ENCODE peak calls at places on chromosomes 11 and 22, in four cellular contexts. I, R, C and O are unnamed samples.

GRCh38 chr11:110971110-110971509 is 258.9 kb upstream of the ARHGAP20 start:
- DNase-seq in I (no peak), R (peak; percentile 62), C (no peak), O (no peak)

GRCh38 chr11:93829598-93829997 is 20.8 kb downstream of the VSTM5 start:
- DNase-seq in C (no peak), I (no peak), R (no peak), O (no peak)

GRCh38 chr11:57873196-57873911 is 111.8 kb downstream of the CTNND1 start:
- DNase-seq in I (no peak), C (no peak), R (no peak), O (no peak)

GRCh38 chr11:42237701-42238235 is 778.3 kb upstream of the LRRC4C start:
- DNase-seq in I (no peak), R (peak; percentile 65), C (no peak), O (no peak)

GRCh38 chr11:94201004-94201465 is 72.4 kb downstream of the PANX1 start:
- DNase-seq in I (no peak), R (no peak), C (no peak), O (no peak)

GRCh38 chr11:46850829-46851380 is 4.8 kb upstream of the CKAP5 start:
- DNase-seq in C (no peak), I (no peak), R (no peak), O (no peak)

GRCh38 chr22:37636186-37636948 is 3.1 kb upstream of the SH3BP1 start:
- DNase-seq in R (no peak), I (peak; percentile 58), C (no peak), O (no peak)

GRCh38 chr22:39895682-39896081 is 2.1 kb upstream of the ENTHD1 start:
- DNase-seq in R (no peak), I (no peak), C (no peak), O (no peak)

GRCh38 chr11:133549796-133550195 is 17.5 kb upstream of the OPCML start:
- DNase-seq in R (no peak), I (no peak), C (no peak), O (no peak)
- H3K9me3 ChIP-seq in R (no peaks in the 10 kb centered on the region), I (peaks cover 38% of the 10 kb centered on the region), C (peaks cover 10% of the 10 kb centered on the region), O (no peaks in the 10 kb centered on the region)

GRCh38 chr11:129376658-129377341 is 1.2 kb downstream of the BARX2 start:
- DNase-seq in C (no peak), I (no peak), R (no peak), O (no peak)

GRCh38 chr11:129377739-129378138 is 2.1 kb downstream of the BARX2 start:
- DNase-seq in R (no peak), C (no peak), I (no peak), O (no peak)

GRCh38 chr11:129374993-129375721 is 491 bp upstream of the BARX2 start:
- DNase-seq in R (no peak), C (peak; percentile 9), I (peak; percentile 76), O (no peak)

GRCh38 chr11:129374081-129374992 is 1.3 kb upstream of the BARX2 start:
- DNase-seq in I (peak; percentile 82), C (no peak), R (no peak), O (no peak)

DNA sequence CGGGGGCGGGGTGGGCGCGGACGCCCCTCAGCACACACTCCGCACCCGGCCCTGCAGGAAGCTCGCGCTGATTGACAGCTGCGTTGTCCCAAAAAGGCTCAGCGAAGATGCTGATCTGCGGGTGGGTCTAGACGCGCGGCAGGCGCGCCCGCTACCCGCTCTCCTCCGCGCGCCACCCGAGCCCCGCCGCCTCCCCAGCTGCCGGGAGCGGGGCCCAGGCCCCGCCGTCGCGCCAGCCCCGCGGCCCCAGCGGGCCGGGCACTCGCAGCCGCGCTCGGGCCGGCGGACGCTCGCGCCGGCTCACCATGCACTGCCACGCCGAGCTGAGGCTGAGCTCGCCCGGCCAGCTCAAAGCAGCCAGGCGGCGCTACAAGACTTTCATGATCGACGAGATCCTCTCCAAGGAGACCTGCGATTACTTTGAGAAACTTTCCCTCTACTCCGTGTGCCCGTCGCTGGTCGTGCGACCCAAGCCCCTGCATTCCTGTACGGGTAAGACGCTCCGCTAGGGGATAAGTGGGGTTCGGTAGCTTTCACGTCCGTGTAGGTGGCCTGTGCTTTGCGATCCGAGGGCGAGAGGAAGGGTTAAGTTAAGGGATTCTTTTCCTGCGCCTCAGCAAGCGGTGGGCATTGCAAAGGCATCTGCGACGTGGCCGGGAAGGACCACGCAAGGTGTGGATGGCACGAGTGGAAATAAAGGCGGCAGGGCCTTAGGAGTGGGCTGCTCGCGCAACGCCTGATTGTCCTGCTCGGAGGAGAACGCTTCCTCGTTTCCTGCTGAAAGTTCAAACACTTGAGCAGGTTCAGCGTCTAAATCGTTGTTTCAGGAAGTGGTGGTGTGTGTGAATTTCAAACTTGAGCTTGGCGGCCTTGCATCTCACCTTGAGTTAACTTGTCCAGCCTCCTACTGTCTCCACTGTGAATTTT is at the start of gene BARX2:
- DNase-seq in I (peak; percentile 94), C (peak; percentile 47), R (no peak), O (no peak)
- TF ChIP-seq EZH2 in I (no peak), C (no peak), R (no peak), O (peak; percentile 75)

DNA sequence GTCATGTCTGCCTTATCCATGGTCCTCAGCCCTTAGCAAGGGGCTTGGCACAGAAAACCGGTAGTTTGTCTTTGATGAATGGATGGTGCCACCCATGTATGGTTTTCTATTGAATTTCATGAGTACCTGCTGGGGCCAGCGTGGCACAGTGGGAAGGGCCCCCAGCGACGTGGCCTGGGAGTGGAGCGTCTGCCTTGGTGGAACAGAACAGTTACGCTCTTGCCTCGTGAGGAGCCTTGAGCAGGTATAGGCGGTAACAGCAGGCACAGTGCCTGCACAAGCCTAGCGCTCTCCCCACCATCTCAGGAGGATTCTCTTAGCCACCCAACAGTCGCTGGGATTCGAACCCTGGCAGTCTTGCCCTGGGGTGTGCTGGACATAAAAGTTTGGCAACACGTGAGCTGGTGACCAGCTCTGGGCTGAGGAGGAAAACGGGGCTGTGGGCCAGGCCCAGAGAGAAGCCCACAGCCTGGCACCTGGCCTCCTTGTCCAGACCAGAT is 3.0 kb upstream of the SSH3 start:
- DNase-seq in R (no peak), I (no peak), C (no peak), O (no peak)
- H3K9me3 ChIP-seq in R (peaks cover 3% of the 10 kb centered on the region), I (peaks cover 9% of the 10 kb centered on the region), C (no peaks in the 10 kb centered on the region), O (peaks cover 3% of the 10 kb centered on the region)

DNA sequence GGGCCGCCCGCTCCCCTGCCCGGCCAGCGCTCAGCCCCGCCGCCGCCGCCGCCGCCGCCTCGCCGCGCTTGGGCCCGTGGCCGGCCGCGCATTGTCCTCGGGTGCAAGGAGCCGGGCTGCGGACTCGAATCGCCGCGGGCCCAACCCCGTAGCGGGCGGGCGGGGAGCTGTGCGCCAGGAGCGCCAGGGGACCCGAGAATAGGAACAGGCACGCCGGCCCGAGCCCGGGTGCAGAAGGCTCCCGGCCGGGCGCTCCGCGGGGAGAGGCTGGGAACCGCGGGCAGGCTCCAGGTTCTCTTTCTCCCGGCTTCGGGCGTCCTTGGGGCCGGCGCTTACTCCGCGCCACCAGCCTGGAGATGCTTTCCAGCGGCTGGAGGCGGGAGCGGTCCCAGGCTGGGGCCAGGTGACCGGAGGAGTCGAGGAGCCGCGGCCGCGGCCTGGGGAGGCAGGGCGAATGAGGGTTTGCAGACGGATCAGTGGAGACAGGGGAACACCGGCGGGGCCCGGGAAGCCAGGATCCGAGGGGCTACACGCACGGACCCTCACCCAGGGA is 636 bp downstream of the PKNOX2 start:
- DNase-seq in R (no peak), I (peak; percentile 26), C (peak; percentile 32), O (no peak)
- TF ChIP-seq EZH2 in R (peak; percentile 64), I (no peak), C (no peak), O (no peak)

DNA sequence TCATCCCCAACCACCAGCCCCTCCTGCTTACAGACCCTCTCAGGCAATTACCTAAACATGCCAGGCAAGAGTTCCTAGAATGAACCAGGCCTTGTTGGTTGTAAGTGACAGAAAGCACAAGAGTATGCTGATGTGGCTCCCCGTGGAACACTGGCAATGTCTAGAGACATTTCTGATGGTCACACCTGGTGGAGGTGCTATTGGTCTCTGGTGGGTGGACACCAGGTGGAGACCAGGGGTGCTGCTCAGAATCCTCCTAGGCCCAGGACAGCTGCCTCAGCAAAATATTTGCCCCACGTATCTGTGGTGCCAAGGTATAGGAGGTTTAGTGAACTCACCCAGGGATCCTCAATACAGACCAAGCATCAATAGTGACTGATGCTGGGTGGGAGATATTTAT is 832.7 kb downstream of the TBC1D22A start:
- DNase-seq in C (no peak), I (no peak), R (no peak), O (no peak)
- H3K9me3 ChIP-seq in C (peaks cover 14% of the 10 kb centered on the region), I (no peaks in the 10 kb centered on the region), R (peaks cover 3% of the 10 kb centered on the region), O (no peaks in the 10 kb centered on the region)

DNA sequence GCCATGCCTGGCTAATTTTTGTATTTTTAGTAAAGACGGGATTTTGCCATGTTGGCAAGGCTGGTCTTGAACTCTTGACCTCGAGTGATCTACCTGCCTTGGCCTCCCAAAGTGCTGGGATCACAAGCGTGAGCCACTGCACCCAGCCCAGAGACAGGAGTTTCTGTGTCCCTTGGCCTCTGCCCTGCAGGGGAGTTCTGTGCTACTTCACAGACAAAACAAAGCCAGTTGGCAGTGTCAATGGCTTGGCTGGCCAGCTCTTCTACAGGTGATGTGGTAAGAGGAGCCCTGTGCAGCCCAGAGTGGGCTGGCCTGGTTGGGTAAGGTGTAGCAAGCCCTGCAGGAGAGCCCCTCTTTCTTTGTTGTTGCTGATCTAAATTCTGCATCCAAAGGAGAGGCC is 60.5 kb upstream of the SHISAL1 start:
- DNase-seq in I (no peak), R (no peak), C (no peak), O (no peak)
- TF ChIP-seq EZH2 in I (no peak), R (no peak), C (no peak), O (no peak)